ENCODE peak calls at places on chromosomes 13 and 19, in eight cellular contexts. E, R, X, F, P, G, C and L are unnamed samples.

GRCh38 chr19:5593245-5593962 is 25.7 kb upstream of the TINCR start:
- DNase-seq in E (no peak), R (no peak), X (no peak), F (no peak), P (no peak), G (no peak), C (no peak), L (no peak)

GRCh38 chr19:7395360-7395781 is 46.6 kb downstream of the ARHGEF18 start:
- DNase-seq in E (no peak), R (no peak), X (no peak), F (no peak), P (no peak), G (no peak), C (no peak), L (no peak)

GRCh38 chr19:35780058-35780457 is 4.7 kb downstream of the ARHGAP33 start:
- DNase-seq in E (no peak), R (no peak), X (no peak), F (no peak), P (no peak), G (no peak), C (no peak), L (no peak)

GRCh38 chr19:3751236-3751635 is 10.3 kb downstream of the APBA3 start:
- DNase-seq in E (no peak), R (no peak), X (no peak), F (no peak), P (no peak), G (no peak), C (no peak), L (no peak)

GRCh38 chr19:5407356-5407755 is 47.9 kb upstream of the ZNRF4 start:
- DNase-seq in E (no peak), R (no peak), X (no peak), F (no peak), P (no peak), G (no peak), C (no peak), L (peak)

GRCh38 chr13:109155301-109155761 is 525.9 kb downstream of the MYO16 start:
- DNase-seq in E (no peak), R (no peak), X (no peak), F (no peak), P (no peak), G (no peak), C (no peak), L (no peak)

GRCh38 chr19:45160870-45161714 is at the start of gene NKPD1:
- DNase-seq in E (no peak), R (no peak), X (no peak), F (no peak), P (no peak), G (peak), C (no peak), L (no peak)

GRCh38 chr13:27341616-27342015 is 71.0 kb downstream of the RASL11A start:
- DNase-seq in E (no peak), R (no peak), X (no peak), F (no peak), P (no peak), G (no peak), C (no peak), L (no peak)

GRCh38 chr13:80367473-80367872 is 26.5 kb upstream of the SPRY2 start:
- DNase-seq in E (no peak), R (no peak), X (no peak), F (no peak), P (no peak), G (no peak), C (no peak), L (no peak)

GRCh38 chr13:76053181-76053580 is 417.1 kb downstream of the LMO7 start:
- DNase-seq in E (no peak), R (no peak), X (no peak), F (no peak), P (no peak), G (no peak), C (no peak), L (no peak)

GRCh38 chr19:1076951-1077350 is 10.0 kb downstream of the ARHGAP45 start:
- DNase-seq in E (no peak), R (peak), X (peak), F (peak), P (peak), G (peak), C (peak), L (no peak)

GRCh38 chr19:41334793-41335192 is 18.9 kb downstream of the TGFB1 start:
- DNase-seq in E (no peak), R (no peak), X (no peak), F (no peak), P (no peak), G (no peak), C (no peak), L (no peak)

GRCh38 chr13:95644611-95645052 is at the start of gene DZIP1:
- DNase-seq in E (peak), R (no peak), X (no peak), F (no peak), P (no peak), G (peak), C (peak), L (peak)

GRCh38 chr19:56740478-56740877 is 68.9 kb upstream of the ZNF835 start:
- DNase-seq in E (no peak), R (no peak), X (no peak), F (no peak), P (no peak), G (no peak), C (no peak), L (no peak)

GRCh38 chr19:14004619-14005380 is 1.3 kb downstream of the RFX1 start:
- DNase-seq in E (no peak), R (peak), X (no peak), F (no peak), P (no peak), G (peak), C (peak), L (no peak)

GRCh38 chr13:28657784-28658538 is 969 bp upstream of the POMP start:
- DNase-seq in E (no peak), R (no peak), X (no peak), F (no peak), P (no peak), G (no peak), C (peak), L (no peak)

GRCh38 chr13:110797230-110797877 is 83.9 kb downstream of the ING1 start:
- DNase-seq in E (no peak), R (no peak), X (no peak), F (no peak), P (no peak), G (no peak), C (no peak), L (no peak)

GRCh38 chr19:47776568-47776967 is 1.9 kb upstream of the SELENOW start:
- DNase-seq in E (peak), R (no peak), X (no peak), F (no peak), P (no peak), G (no peak), C (peak), L (no peak)

GRCh38 chr19:3760871-3761361 is 576 bp downstream of the APBA3 start:
- DNase-seq in E (no peak), R (no peak), X (peak), F (no peak), P (no peak), G (no peak), C (no peak), L (no peak)

GRCh38 chr13:50676602-50677001 is 166.9 kb downstream of the DLEU7 start:
- DNase-seq in E (no peak), R (no peak), X (peak), F (no peak), P (no peak), G (no peak), C (no peak), L (no peak)

GRCh38 chr13:42355118-42355840 is 83.3 kb downstream of the AKAP11 start:
- DNase-seq in E (no peak), R (no peak), X (peak), F (peak), P (peak), G (no peak), C (no peak), L (no peak)

GRCh38 chr19:14476663-14477401 is 1.7 kb upstream of the PTGER1 start:
- DNase-seq in E (no peak), R (no peak), X (peak), F (peak), P (no peak), G (peak), C (no peak), L (no peak)

GRCh38 chr19:6125571-6125989 is 9.9 kb upstream of the ACSBG2 start:
- DNase-seq in E (peak), R (no peak), X (peak), F (peak), P (peak), G (peak), C (peak), L (peak)

GRCh38 chr19:40219721-40220276 is 1.6 kb upstream of the TTC9B start:
- DNase-seq in E (no peak), R (no peak), X (no peak), F (no peak), P (no peak), G (no peak), C (no peak), L (peak)

GRCh38 chr13:109684836-109685602 is 101.4 kb downstream of the IRS2 start:
- DNase-seq in E (no peak), R (no peak), X (no peak), F (no peak), P (no peak), G (peak), C (peak), L (no peak)

GRCh38 chr19:40321076-40321475 is 27.1 kb downstream of the C19orf47 start:
- DNase-seq in E (no peak), R (no peak), X (no peak), F (no peak), P (no peak), G (no peak), C (no peak), L (no peak)

GRCh38 chr13:97975851-97976550 is 22.5 kb downstream of the IPO5 start:
- DNase-seq in E (peak), R (peak), X (peak), F (peak), P (peak), G (peak), C (peak), L (peak)

GRCh38 chr19:43423779-43424178 is 9.1 kb downstream of the TEX101 start:
- DNase-seq in E (no peak), R (no peak), X (no peak), F (no peak), P (no peak), G (no peak), C (no peak), L (no peak)

GRCh38 chr19:14059652-14060155 is 2.2 kb downstream of the PALM3 start:
- DNase-seq in E (no peak), R (no peak), X (no peak), F (no peak), P (no peak), G (no peak), C (no peak), L (no peak)

GRCh38 chr19:47573076-47574026 is at the start of gene ZNF541:
- DNase-seq in E (no peak), R (peak), X (peak), F (peak), P (peak), G (peak), C (peak), L (no peak)

GRCh38 chr19:28710278-28710677 is 502.7 kb downstream of the UQCRFS1 start:
- DNase-seq in E (peak), R (no peak), X (no peak), F (no peak), P (no peak), G (no peak), C (peak), L (peak)

GRCh38 chr13:93674337-93674755 is 447.7 kb downstream of the GPC6 start:
- DNase-seq in E (no peak), R (no peak), X (no peak), F (no peak), P (no peak), G (no peak), C (no peak), L (no peak)

GRCh38 chr19:6271721-6272410 is 7.9 kb downstream of the MLLT1 start:
- DNase-seq in E (peak), R (no peak), X (no peak), F (no peak), P (no peak), G (peak), C (peak), L (peak)

GRCh38 chr19:42176649-42176989 is 40.9 kb downstream of the DEDD2 start:
- DNase-seq in E (no peak), R (no peak), X (no peak), F (no peak), P (no peak), G (no peak), C (no peak), L (no peak)

GRCh38 chr13:81539643-81540150 is 1198.8 kb upstream of the SPRY2 start:
- DNase-seq in E (no peak), R (no peak), X (no peak), F (no peak), P (no peak), G (no peak), C (no peak), L (no peak)

GRCh38 chr19:1992759-1993260 is 22.7 kb downstream of the BTBD2 start:
- DNase-seq in E (peak), R (no peak), X (no peak), F (no peak), P (no peak), G (peak), C (no peak), L (no peak)

GRCh38 chr13:23666576-23666975 is 96.4 kb downstream of the TNFRSF19 start:
- DNase-seq in E (no peak), R (no peak), X (no peak), F (no peak), P (no peak), G (no peak), C (no peak), L (no peak)

GRCh38 chr19:27746691-27747380 is 1466.1 kb downstream of the UQCRFS1 start:
- DNase-seq in E (no peak), R (no peak), X (no peak), F (no peak), P (no peak), G (peak), C (peak), L (no peak)

GRCh38 chr19:9565900-9566705 is 18.2 kb downstream of the ZNF121 start:
- DNase-seq in E (no peak), R (no peak), X (no peak), F (no peak), P (no peak), G (no peak), C (no peak), L (no peak)